ENCODE peak calls at places on chromosome 19, in ten cellular contexts. H is frontal cortex, Z is NCI-H1436 treated with DMSO at 0.1 percent for 48 hours, K is T-helper 2 cell, D is NCI-H345, A is HFF-Myc, B is GM04503, W is endothelial cell, P is kidney glomerular epithelial cell, F is substantia nigra. L is an unnamed sample.

GRCh38 chr19:42116308-42117075 is 15.8 kb downstream of the POU2F2 start:
- DNase-seq in A (no peak), F (no peak), Z (no peak), H (no peak), P (no peak), B (no peak), W (no peak), D (no peak), K (no peak), L (no peak)

GRCh38 chr19:54013866-54014265 is 22.4 kb downstream of the CACNG6 start:
- DNase-seq in F (no peak), Z (no peak), W (no peak), P (no peak), H (no peak), D (no peak), K (no peak), B (no peak), A (no peak), L (no peak)

GRCh38 chr19:37505958-37506386 is 767 bp upstream of the ZNF793 start:
- DNase-seq in P (no peak), A (no peak), B (no peak), W (no peak), F (no peak), Z (no peak), K (no peak), H (no peak), D (no peak), L (no peak)

GRCh38 chr19:43688059-43688763 is 18.2 kb upstream of the PLAUR start:
- DNase-seq in F (no peak), P (no peak), W (no peak), K (no peak), Z (no peak), D (no peak), H (no peak), A (no peak), B (no peak), L (no peak)

GRCh38 chr19:411723-412355 is 2.9 kb upstream of the C2CD4C start:
- DNase-seq in Z (no peak), A (no peak), H (no peak), W (no peak), B (no peak), P (no peak), F (no peak), K (no peak), D (no peak), L (no peak)

GRCh38 chr19:2050991-2051770 is at the start of gene MKNK2:
- DNase-seq in H (peak), P (peak), A (no peak), F (peak), W (peak), B (peak), Z (peak), D (peak), K (peak), L (peak)

GRCh38 chr19:23046743-23047142 is 43.8 kb upstream of the ZNF728 start:
- DNase-seq in P (no peak), B (no peak), W (no peak), Z (no peak), A (no peak), K (no peak), D (no peak), F (no peak), H (no peak), L (no peak)

GRCh38 chr19:42176649-42176989 is 40.9 kb downstream of the DEDD2 start:
- DNase-seq in H (no peak), F (no peak), B (no peak), D (no peak), Z (no peak), A (no peak), P (no peak), K (no peak), W (peak), L (no peak)

L was measured in cortex of kidney.